ENCODE peak calls at places on chromosomes 6 and 20, in five cellular contexts. One of them, this sample, is unnamed.

GRCh38 chr6:132021552-132022375 is 70.6 kb upstream of the CCN2 start:
- DNase-seq in substantia nigra: no peak
- DNase-seq in fibroblast of the aortic adventitia: no peak
- DNase-seq in naive thymus-derived CD4-positive, alpha-beta T cell: no peak
- DNase-seq in cardiac muscle cell: no peak
- DNase-seq in this sample: no peak

GRCh38 chr20:43409041-43409913 is 48.4 kb upstream of the SRSF6 start:
- DNase-seq in cardiac muscle cell: peak
- DNase-seq in naive thymus-derived CD4-positive, alpha-beta T cell: no peak
- DNase-seq in substantia nigra: no peak
- DNase-seq in fibroblast of the aortic adventitia: peak
- DNase-seq in this sample: no peak

GRCh38 chr20:5145365-5146301 is 18.8 kb downstream of the CDS2 start:
- DNase-seq in substantia nigra: no peak
- DNase-seq in cardiac muscle cell: peak
- DNase-seq in fibroblast of the aortic adventitia: no peak
- DNase-seq in naive thymus-derived CD4-positive, alpha-beta T cell: no peak
- DNase-seq in this sample: no peak

GRCh38 chr6:89371849-89372505 is 19.5 kb upstream of the UBE2J1 start:
- DNase-seq in cardiac muscle cell: peak
- DNase-seq in naive thymus-derived CD4-positive, alpha-beta T cell: peak
- DNase-seq in substantia nigra: peak
- DNase-seq in fibroblast of the aortic adventitia: peak
- DNase-seq in this sample: peak

GRCh38 chr20:34216382-34216742 is 24.9 kb upstream of the ASIP start:
- DNase-seq in naive thymus-derived CD4-positive, alpha-beta T cell: no peak
- DNase-seq in fibroblast of the aortic adventitia: no peak
- DNase-seq in substantia nigra: no peak
- DNase-seq in cardiac muscle cell: no peak
- DNase-seq in this sample: no peak

GRCh38 chr6:158475344-158476302 is 84.3 kb upstream of the TMEM181 start:
- DNase-seq in naive thymus-derived CD4-positive, alpha-beta T cell: no peak
- DNase-seq in cardiac muscle cell: peak
- DNase-seq in substantia nigra: no peak
- DNase-seq in fibroblast of the aortic adventitia: peak
- DNase-seq in this sample: no peak

GRCh38 chr20:43040427-43040826 is 149.3 kb downstream of the PTPRT start:
- DNase-seq in substantia nigra: no peak
- DNase-seq in fibroblast of the aortic adventitia: no peak
- DNase-seq in naive thymus-derived CD4-positive, alpha-beta T cell: no peak
- DNase-seq in cardiac muscle cell: no peak
- DNase-seq in this sample: no peak

GRCh38 chr6:56637640-56638039 is 5.0 kb downstream of the DST start:
- DNase-seq in naive thymus-derived CD4-positive, alpha-beta T cell: no peak
- DNase-seq in cardiac muscle cell: peak
- DNase-seq in substantia nigra: no peak
- DNase-seq in fibroblast of the aortic adventitia: peak
- DNase-seq in this sample: no peak

GRCh38 chr6:134288538-134289203 is 29.2 kb downstream of the SGK1 start:
- DNase-seq in cardiac muscle cell: peak
- DNase-seq in substantia nigra: no peak
- DNase-seq in fibroblast of the aortic adventitia: peak
- DNase-seq in naive thymus-derived CD4-positive, alpha-beta T cell: peak
- DNase-seq in this sample: no peak